ENCODE peak calls at places on chromosomes 16 and 17, in four cellular contexts. Q is tibial nerve, E is lower leg skin, W is ovary. U is an unnamed sample.

GRCh38 chr17:48470388-48471034 is 40.5 kb upstream of the SKAP1 start:
- DNase-seq in Q (no peak), E (no peak), W (no peak), U (no peak)

GRCh38 chr16:56269824-56270684 is 78.8 kb downstream of the GNAO1 start:
- DNase-seq in Q (no peak), E (no peak), W (no peak), U (no peak)

GRCh38 chr17:57761887-57762286 is 16.8 kb upstream of the CCDC182 start:
- DNase-seq in Q (no peak), E (no peak), W (no peak), U (no peak)

GRCh38 chr17:4853195-4853762 is 20.1 kb downstream of the MINK1 start:
- DNase-seq in Q (no peak), E (no peak), W (no peak), U (no peak)

GRCh38 chr16:16096858-16097213 is 126.5 kb downstream of the ABCC6 start:
- DNase-seq in Q (no peak), E (no peak), W (no peak), U (no peak)

GRCh38 chr16:78113258-78113657 is 13.8 kb downstream of the WWOX start:
- DNase-seq in Q (no peak), E (no peak), W (no peak), U (no peak)

GRCh38 chr17:81347437-81347836 is 47.8 kb upstream of the BAHCC1 start:
- DNase-seq in Q (no peak), E (no peak), W (no peak), U (no peak)

GRCh38 chr16:69927056-69927757 is 23.9 kb upstream of the CLEC18A start:
- DNase-seq in Q (peak), E (no peak), W (peak), U (no peak)

GRCh38 chr17:46771601-46772012 is 46.9 kb downstream of the WNT3 start:
- DNase-seq in Q (no peak), E (no peak), W (no peak), U (peak)

GRCh38 chr16:71846443-71846842 is 667 bp downstream of the ATXN1L start:
- DNase-seq in Q (no peak), E (no peak), W (no peak), U (peak)

GRCh38 chr16:14309001-14309886 is 238.1 kb downstream of the MRTFB start:
- DNase-seq in Q (no peak), E (no peak), W (no peak), U (no peak)

GRCh38 chr17:82029391-82029790 is 2.1 kb upstream of the RAC3 start:
- DNase-seq in Q (no peak), E (no peak), W (no peak), U (no peak)

GRCh38 chr17:66406701-66407644 is 104.6 kb downstream of the PRKCA start:
- DNase-seq in Q (no peak), E (no peak), W (no peak), U (no peak)

GRCh38 chr16:11386054-11386680 is 40.9 kb downstream of the RMI2 start:
- DNase-seq in Q (no peak), E (no peak), W (no peak), U (no peak)

GRCh38 chr16:2706611-2707311 is 13.3 kb downstream of the PRSS27 start:
- DNase-seq in Q (no peak), E (no peak), W (no peak), U (no peak)

GRCh38 chr16:2708955-2709587 is 11.0 kb downstream of the PRSS27 start:
- DNase-seq in Q (no peak), E (no peak), W (no peak), U (no peak)

GRCh38 chr16:2708290-2708639 is 11.8 kb downstream of the PRSS27 start:
- DNase-seq in Q (no peak), E (no peak), W (no peak), U (no peak)

GRCh38 chr16:2706085-2706484 is 13.9 kb downstream of the PRSS27 start:
- DNase-seq in Q (no peak), E (no peak), W (no peak), U (no peak)

GRCh38 chr16:2707368-2708289 is 12.4 kb downstream of the PRSS27 start:
- DNase-seq in Q (no peak), E (no peak), W (no peak), U (no peak)
- TF ChIP-seq POLR2A in Q (no peak), E (no peak), W (no peak), U (no peak)

GRCh38 chr16:57800213-57801097 is 1.8 kb downstream of the KIFC3 start:
- DNase-seq in Q (no peak), E (no peak), W (no peak), U (no peak)

GRCh38 chr16:57801098-57801855 is 1.0 kb downstream of the KIFC3 start:
- DNase-seq in Q (no peak), E (no peak), W (peak), U (no peak)

GRCh38 chr16:57803413-57803990 is 1.2 kb upstream of the KIFC3 start:
- DNase-seq in Q (no peak), E (no peak), W (no peak), U (no peak)

GRCh38 chr16:57802635-57803412 is 533 bp upstream of the KIFC3 start:
- DNase-seq in Q (no peak), E (no peak), W (peak), U (peak)

DNA sequence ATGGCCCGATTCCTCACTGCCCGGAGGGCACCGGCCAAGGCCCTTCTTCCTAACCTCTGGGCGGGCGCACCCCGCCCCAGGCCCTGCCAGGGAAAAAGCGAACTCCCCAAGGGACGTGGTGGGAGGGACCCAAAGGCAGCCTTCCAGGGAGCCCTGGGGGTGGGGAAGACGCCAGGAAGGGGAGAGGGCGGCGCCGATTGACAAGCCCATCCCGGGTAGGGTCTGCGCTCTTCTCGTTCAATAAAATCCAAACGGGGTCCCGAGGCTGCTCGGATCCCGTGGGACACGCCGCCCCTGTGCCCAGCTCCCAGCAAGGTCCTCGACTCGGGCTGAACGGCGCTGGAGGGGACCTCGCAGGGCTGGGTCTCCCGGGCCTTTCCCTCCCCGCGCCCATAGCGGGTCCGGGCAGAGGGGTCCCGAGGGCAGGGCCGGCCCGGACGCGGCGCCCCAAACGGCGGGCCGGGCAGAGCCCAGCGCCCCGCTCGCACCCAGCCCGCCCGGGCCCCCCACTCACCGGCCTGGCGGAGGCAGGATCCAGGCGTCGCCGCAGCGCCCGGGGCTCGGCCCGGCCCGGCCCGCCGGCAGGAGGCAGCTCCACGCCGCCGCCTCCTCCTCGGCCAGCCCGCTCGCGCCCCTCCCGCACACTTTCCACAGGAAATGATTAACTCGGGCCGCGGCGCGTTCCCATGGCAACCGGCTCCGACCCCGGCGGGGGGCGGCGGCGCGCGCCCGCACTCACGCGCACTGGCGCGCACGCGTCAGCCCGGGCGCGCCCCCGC is at the start of gene KIFC3:
- DNase-seq in Q (peak), E (no peak), W (peak), U (peak)
- TF ChIP-seq POLR2A in Q (peak), E (no peak), W (peak), U (no peak)

DNA sequence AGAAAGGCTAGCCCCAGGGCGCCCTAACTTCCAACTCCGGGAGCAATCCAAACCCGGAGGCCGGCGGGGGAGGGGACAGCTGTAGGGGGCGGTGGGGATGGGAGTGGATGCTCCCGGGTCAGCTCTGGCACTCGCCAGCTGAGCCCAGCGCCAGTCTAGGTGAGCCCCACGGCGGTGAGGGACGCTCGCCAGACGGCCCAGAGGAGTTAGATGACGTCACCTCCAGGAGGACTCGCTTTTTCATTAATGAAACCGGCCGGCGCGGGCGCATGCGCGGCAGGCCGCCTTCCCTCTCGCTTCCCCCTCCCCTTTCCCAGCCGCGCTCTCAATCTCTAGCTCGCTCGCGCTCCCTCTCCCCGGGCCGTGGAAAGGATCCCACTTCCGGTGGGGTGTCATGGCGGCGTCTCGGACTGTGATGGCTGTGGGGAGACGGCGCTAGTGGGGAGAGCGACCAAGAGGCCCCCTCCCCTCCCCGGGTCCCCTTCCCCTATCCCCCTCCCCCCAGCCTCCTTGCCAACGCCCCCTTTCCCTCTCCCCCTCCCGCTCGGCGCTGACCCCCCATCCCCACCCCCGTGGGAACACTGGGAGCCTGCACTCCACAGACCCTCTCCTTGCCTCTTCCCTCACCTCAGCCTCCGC is at the start of gene NF1:
- DNase-seq in Q (peak), E (peak), W (peak), U (peak)
- TF ChIP-seq POLR2A in Q (peak), E (no peak), W (peak), U (peak)

DNA sequence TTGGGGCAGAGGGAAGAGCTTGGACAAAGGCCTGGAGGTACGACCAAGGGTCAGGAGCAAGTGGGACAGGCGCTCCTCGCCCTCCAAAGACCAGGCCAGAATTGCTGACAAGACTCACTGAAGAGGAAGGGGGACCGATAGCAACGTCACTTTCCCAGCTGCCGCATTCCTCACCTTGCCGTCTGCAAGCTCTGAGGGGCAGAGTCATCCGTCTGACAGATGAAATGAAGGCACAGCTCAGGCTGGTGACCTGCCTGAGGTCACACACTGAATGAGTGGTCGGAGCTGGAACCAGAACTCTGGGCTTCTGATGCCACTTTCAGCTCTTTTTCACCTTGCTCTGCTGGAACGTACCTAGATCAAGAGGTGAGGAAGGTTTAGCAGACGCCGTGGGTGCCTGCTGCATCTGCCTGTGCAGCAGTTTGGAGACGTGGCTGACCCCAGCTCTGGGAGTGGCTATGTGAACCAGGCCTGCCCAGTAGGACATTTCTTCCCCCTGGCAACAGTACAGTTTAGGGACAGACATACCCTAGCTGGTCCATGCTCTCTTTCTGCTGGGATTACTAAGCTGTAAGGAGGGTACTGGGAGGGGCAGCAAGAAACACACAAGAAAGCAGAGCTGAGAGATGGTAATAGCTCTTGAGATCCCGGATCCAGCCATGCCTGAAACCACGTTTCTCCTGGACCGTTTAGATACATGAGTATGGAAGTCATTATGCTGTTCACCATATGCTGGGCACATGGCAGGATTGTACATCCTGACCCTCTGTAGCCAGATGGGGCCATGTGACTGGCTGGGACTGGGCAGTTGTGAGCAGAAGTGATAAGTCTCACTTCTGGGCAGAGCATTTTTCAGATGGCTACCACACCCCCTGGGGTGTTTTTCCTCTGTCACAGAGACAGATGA is 50.8 kb downstream of the IL21R start:
- DNase-seq in Q (no peak), E (no peak), W (no peak), U (no peak)
- TF ChIP-seq POLR2A in Q (no peak), E (no peak), W (no peak), U (no peak)

DNA sequence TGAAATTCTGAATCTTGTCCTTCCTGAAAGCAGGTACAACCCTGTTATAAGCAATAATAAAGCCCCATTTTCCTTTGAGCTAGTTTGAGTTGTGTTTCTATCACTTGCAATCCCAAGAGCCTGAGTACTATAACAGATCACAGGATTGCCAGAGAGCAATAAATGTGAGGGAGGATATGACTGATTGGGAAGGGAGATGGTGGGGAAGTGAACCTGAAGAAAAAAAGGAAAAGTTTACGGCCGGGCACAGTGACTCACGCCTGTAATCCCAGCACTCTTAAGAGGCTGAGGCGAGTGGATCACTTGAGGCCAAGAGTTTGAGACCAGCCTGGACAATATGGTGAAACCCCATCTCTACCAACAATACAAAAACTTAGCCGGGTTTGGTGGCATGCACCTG is 80.4 kb downstream of the COX10 start:
- DNase-seq in Q (no peak), E (no peak), W (no peak), U (no peak)
- TF ChIP-seq POLR2A in Q (no peak), E (no peak), W (no peak), U (no peak)

GRCh38 chr17:79023886-79024771 is at the start of gene C1QTNF1:
- DNase-seq in Q (peak), E (no peak), W (peak), U (no peak)
- TF ChIP-seq POLR2A in Q (peak), E (no peak), W (peak), U (no peak)

DNA sequence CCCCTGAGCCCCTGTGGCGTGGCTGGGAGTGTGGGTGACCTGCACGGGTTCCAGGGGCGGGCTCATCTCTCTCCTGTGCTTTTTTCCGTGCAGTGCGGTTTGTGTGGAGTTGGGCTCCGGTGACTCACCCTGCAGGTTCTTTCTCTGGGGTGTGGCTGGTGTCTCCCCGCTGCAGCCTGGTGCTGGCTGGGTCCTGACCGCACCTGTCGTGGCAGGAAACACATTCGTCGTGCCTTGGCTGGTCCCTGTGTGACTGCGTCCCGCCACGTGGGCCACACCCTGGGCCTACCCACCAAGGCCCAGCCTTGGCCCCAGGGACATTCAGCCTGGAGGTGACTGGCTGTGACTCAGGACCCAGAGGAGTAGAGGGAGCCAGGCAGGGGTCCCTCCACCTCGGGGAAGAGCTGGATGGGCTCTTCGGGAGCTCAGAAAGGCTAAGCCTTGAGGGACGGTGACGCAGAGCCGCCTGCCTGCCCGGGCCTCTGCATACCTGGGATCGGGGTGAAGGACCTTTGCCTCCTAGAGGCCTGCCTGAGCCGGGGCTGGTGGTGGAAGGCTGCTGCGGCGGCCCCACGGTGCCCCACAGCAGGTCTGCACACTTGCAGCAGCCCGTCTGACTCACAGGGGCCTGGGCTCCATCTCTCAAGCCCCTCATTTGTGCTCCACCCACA is 7.8 kb downstream of the TRAF7 start:
- DNase-seq in Q (no peak), E (peak), W (no peak), U (no peak)
- TF ChIP-seq POLR2A in Q (no peak), E (no peak), W (no peak), U (no peak)

GRCh38 chr17:77842906-77843249 is 115.6 kb upstream of the TNRC6C start:
- DNase-seq in Q (no peak), E (no peak), W (no peak), U (no peak)

GRCh38 chr17:77845541-77846225 is 112.8 kb upstream of the TNRC6C start:
- DNase-seq in Q (no peak), E (no peak), W (no peak), U (no peak)

GRCh38 chr17:77842148-77842905 is 116.2 kb upstream of the TNRC6C start:
- DNase-seq in Q (no peak), E (no peak), W (no peak), U (no peak)

GRCh38 chr17:77844681-77845080 is 113.8 kb upstream of the TNRC6C start:
- DNase-seq in Q (no peak), E (no peak), W (no peak), U (no peak)

DNA sequence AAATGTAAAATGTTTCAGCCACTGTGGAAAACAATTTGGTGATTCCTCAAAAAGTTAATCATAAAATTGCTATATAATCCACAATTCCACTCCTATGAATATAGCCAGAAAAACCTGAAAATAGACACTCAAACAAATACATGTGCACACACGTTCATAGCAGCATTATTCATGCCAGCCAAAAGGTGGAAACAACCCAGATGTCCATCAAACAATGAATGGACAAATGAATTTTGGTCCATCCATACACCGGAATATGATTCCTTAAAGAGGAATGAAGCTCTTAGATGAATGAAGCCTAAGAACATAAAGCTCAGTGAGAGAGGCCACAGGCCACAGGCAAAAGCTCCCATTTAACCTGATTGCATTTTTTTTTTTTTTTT is 114.6 kb upstream of the TNRC6C start:
- DNase-seq in Q (no peak), E (no peak), W (no peak), U (no peak)
- TF ChIP-seq POLR2A in Q (no peak), E (no peak), W (no peak), U (no peak)